ENCODE peak calls at places on chromosomes 4 and X, in four cellular contexts. One of them, this sample, is unnamed.

GRCh38 chr4:63729519-63729918 is 679.7 kb downstream of the TECRL start:
- DNase-seq in stomach: no peak
- DNase-seq in NB4: no peak
- DNase-seq in left ventricle myocardium inferior: no peak
- DNase-seq in this sample: no peak

GRCh38 chrX:153573999-153574398 is 24.9 kb downstream of the CCNQ start:
- DNase-seq in stomach: no peak
- DNase-seq in NB4: peak; percentile 50
- DNase-seq in left ventricle myocardium inferior: no peak
- DNase-seq in this sample: no peak

GRCh38 chrX:103941201-103941975 is 21.0 kb upstream of the TMSB15B start:
- DNase-seq in stomach: no peak
- DNase-seq in NB4: peak; percentile 19
- DNase-seq in left ventricle myocardium inferior: no peak
- DNase-seq in this sample: no peak

GRCh38 chrX:71111141-71111843 is at the start of gene IL2RG:
- DNase-seq in stomach: peak; percentile 46
- DNase-seq in NB4: peak; percentile 87
- DNase-seq in left ventricle myocardium inferior: no peak
- DNase-seq in this sample: no peak

GRCh38 chrX:103562801-103563200 is 22.5 kb upstream of the TCEAL4 start:
- DNase-seq in stomach: no peak
- DNase-seq in NB4: no peak
- DNase-seq in left ventricle myocardium inferior: no peak
- DNase-seq in this sample: no peak

GRCh38 chr4:36244257-36245084 is at the start of gene ARAP2:
- DNase-seq in stomach: peak; percentile 80
- DNase-seq in NB4: peak; percentile 78
- DNase-seq in left ventricle myocardium inferior: peak; percentile 33
- DNase-seq in this sample: peak; percentile 47

GRCh38 chrX:39133971-39134370 is 332.7 kb downstream of the MID1IP1 start:
- DNase-seq in stomach: peak; percentile 26
- DNase-seq in NB4: peak; percentile 15
- DNase-seq in left ventricle myocardium inferior: no peak
- DNase-seq in this sample: no peak

GRCh38 chrX:12441376-12442128 is 303.3 kb downstream of the FRMPD4 start:
- DNase-seq in stomach: no peak
- DNase-seq in NB4: no peak
- DNase-seq in left ventricle myocardium inferior: no peak
- DNase-seq in this sample: no peak

GRCh38 chr4:69490271-69490670 is 5.4 kb downstream of the UGT2B4 start:
- DNase-seq in stomach: no peak
- DNase-seq in NB4: no peak
- DNase-seq in left ventricle myocardium inferior: no peak
- DNase-seq in this sample: no peak

GRCh38 chrX:40537310-40537709 is 43.5 kb upstream of the ATP6AP2 start:
- DNase-seq in stomach: no peak
- DNase-seq in NB4: no peak
- DNase-seq in left ventricle myocardium inferior: no peak
- DNase-seq in this sample: no peak

GRCh38 chrX:143139681-143140080 is 114.0 kb downstream of the SPANXN4 start:
- DNase-seq in stomach: no peak
- DNase-seq in NB4: no peak
- DNase-seq in left ventricle myocardium inferior: no peak
- DNase-seq in this sample: no peak

GRCh38 chr4:1469043-1469442 is 62.8 kb upstream of the NKX1-1 start:
- DNase-seq in stomach: no peak
- DNase-seq in NB4: no peak
- DNase-seq in left ventricle myocardium inferior: no peak
- DNase-seq in this sample: peak; percentile 34

GRCh38 chrX:65866762-65867161 is 173.1 kb downstream of the VSIG4 start:
- DNase-seq in stomach: no peak
- DNase-seq in NB4: no peak
- DNase-seq in left ventricle myocardium inferior: no peak
- DNase-seq in this sample: no peak

GRCh38 chr4:136680271-136680670 is 852.0 kb downstream of the PCDH18 start:
- DNase-seq in stomach: no peak
- DNase-seq in NB4: no peak
- DNase-seq in left ventricle myocardium inferior: no peak
- DNase-seq in this sample: no peak

GRCh38 chr4:69075061-69075792 is 21.0 kb upstream of the UGT2B7 start:
- DNase-seq in stomach: no peak
- DNase-seq in NB4: no peak
- DNase-seq in left ventricle myocardium inferior: no peak
- DNase-seq in this sample: no peak

GRCh38 chr4:171612907-171613306 is 200.3 kb upstream of the GALNTL6 start:
- DNase-seq in stomach: no peak
- DNase-seq in NB4: no peak
- DNase-seq in left ventricle myocardium inferior: no peak
- DNase-seq in this sample: no peak

GRCh38 chr4:11765849-11766453 is 337.3 kb upstream of the HS3ST1 start:
- DNase-seq in stomach: no peak
- DNase-seq in NB4: peak; percentile 58
- DNase-seq in left ventricle myocardium inferior: no peak
- DNase-seq in this sample: no peak

GRCh38 chrX:49106930-49107329 is 16.6 kb downstream of the GPKOW start:
- DNase-seq in stomach: peak; percentile 29
- DNase-seq in NB4: peak; percentile 52
- DNase-seq in left ventricle myocardium inferior: peak; percentile 14
- DNase-seq in this sample: no peak

GRCh38 chr4:75820676-75821075 is 81.6 kb downstream of the PPEF2 start:
- DNase-seq in stomach: no peak
- DNase-seq in NB4: no peak
- DNase-seq in left ventricle myocardium inferior: no peak
- DNase-seq in this sample: no peak

GRCh38 chr4:56731857-56732256 is 50.8 kb upstream of the HOPX start:
- DNase-seq in stomach: no peak
- DNase-seq in NB4: peak; percentile 18
- DNase-seq in left ventricle myocardium inferior: peak; percentile 38
- DNase-seq in this sample: peak; percentile 34

GRCh38 chr4:81599646-81600231 is 128.0 kb upstream of the RASGEF1B start:
- DNase-seq in stomach: no peak
- DNase-seq in NB4: no peak
- DNase-seq in left ventricle myocardium inferior: no peak
- DNase-seq in this sample: no peak

GRCh38 chrX:18582910-18583493 is 88.9 kb downstream of the RS1 start:
- DNase-seq in stomach: no peak
- DNase-seq in NB4: no peak
- DNase-seq in left ventricle myocardium inferior: no peak
- DNase-seq in this sample: no peak

GRCh38 chr4:154822775-154823174 is 41.7 kb downstream of the RBM46 start:
- DNase-seq in stomach: no peak
- DNase-seq in NB4: no peak
- DNase-seq in left ventricle myocardium inferior: no peak
- DNase-seq in this sample: no peak

GRCh38 chrX:141638601-141639000 is 49.1 kb downstream of the SPANXA2 start:
- DNase-seq in stomach: no peak
- DNase-seq in NB4: no peak
- DNase-seq in left ventricle myocardium inferior: no peak
- DNase-seq in this sample: no peak
- H3K4me3 ChIP-seq in stomach: no peak overlapping the region
- H3K4me3 ChIP-seq in NB4: no peak overlapping the region
- H3K4me3 ChIP-seq in left ventricle myocardium inferior: no peak overlapping the region
- H3K4me3 ChIP-seq in this sample: no peak overlapping the region

DNA sequence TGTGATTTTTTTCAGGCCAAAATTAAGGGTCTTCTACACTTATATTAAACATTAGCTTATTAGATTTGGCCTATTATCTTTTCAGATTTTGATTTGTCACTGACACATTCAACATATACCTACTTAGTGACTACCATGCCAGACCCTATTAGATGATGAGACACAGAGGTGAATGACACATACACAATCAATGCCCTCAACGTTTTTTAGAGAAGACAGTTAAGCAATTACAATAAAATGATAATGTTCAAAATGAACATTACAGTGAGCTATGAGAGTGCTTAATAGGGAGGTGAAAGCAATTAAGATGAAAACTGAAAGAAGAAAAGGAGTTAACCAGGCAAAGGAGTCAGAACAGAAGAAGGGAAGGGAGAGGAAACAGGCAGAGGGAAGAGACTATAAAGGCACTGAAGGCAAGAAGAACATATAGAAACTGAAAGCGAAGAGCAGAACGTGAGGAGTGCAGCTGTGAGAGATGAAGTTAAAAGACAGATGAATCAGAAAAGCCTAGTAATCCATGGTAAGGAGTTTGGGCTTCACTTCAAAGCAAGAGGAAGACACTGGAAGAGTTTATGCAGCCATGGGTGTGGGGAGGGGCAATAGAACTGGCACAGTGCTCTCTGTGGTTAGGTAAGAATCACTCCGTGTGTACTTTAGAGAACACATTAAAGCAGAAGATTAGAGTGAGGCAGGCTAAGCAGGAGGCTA is 119.0 kb downstream of the REELD1 start:
- DNase-seq in stomach: no peak
- DNase-seq in NB4: peak; percentile 2
- DNase-seq in left ventricle myocardium inferior: no peak
- DNase-seq in this sample: no peak
- H3K4me3 ChIP-seq in stomach: no peak overlapping the region
- H3K4me3 ChIP-seq in NB4: no peak overlapping the region
- H3K4me3 ChIP-seq in left ventricle myocardium inferior: no peak overlapping the region
- H3K4me3 ChIP-seq in this sample: no peak overlapping the region

GRCh38 chrX:135984220-135984619 is 1.0 kb upstream of the SLC9A6 start:
- DNase-seq in stomach: no peak
- DNase-seq in NB4: no peak
- DNase-seq in left ventricle myocardium inferior: no peak
- DNase-seq in this sample: no peak
- H3K4me3 ChIP-seq in stomach: no peak overlapping the region
- H3K4me3 ChIP-seq in NB4: peak overlapping the region; percentile 76
- H3K4me3 ChIP-seq in left ventricle myocardium inferior: peak overlapping the region; percentile 82
- H3K4me3 ChIP-seq in this sample: no peak overlapping the region

GRCh38 chr4:188714488-188714887 is 575.2 kb downstream of the TRIML1 start:
- DNase-seq in stomach: no peak
- DNase-seq in NB4: no peak
- DNase-seq in left ventricle myocardium inferior: no peak
- DNase-seq in this sample: no peak

GRCh38 chr4:188719794-188720193 is 580.6 kb downstream of the TRIML1 start:
- DNase-seq in stomach: no peak
- DNase-seq in NB4: no peak
- DNase-seq in left ventricle myocardium inferior: no peak
- DNase-seq in this sample: no peak

DNA sequence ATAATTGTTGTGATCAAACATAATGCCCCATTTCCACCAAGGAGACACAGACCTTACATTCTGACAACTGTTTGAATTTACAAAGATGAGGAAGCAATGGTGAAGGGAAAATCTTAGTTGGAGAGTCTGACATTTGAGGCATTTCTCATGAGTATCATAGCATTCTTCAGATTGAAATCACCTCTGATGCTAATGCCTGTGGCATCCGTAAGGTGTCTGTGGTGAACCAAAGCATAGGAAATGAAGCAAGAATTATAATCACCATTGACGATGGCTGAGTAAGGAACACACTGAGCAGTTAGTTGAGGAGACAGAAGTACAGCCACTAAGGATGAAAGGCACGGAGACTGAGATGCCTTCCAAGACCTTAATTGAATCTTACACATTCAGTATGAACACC is 575.7 kb downstream of the TRIML1 start:
- DNase-seq in stomach: no peak
- DNase-seq in NB4: no peak
- DNase-seq in left ventricle myocardium inferior: no peak
- DNase-seq in this sample: no peak
- H3K4me3 ChIP-seq in stomach: no peak overlapping the region
- H3K4me3 ChIP-seq in NB4: no peak overlapping the region
- H3K4me3 ChIP-seq in left ventricle myocardium inferior: no peak overlapping the region
- H3K4me3 ChIP-seq in this sample: no peak overlapping the region

DNA sequence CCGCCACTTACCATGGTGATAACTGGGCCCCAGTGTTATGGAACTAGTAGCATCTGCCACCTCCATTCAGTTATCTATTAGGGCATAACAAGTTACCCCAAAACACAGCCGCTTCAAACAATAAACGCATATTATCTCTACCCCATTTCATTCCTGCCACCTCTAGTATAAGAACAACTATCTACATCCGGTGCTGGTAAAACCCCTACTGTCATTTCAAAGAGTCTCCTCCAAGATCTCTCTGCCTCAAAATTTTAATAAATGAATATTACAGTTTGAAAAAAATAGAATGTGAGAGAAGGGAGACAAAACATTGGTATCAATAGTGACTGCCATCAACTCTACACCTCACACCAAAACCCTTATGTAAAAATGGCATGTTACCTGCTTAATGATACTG is 35.5 kb upstream of the RBPJ start:
- DNase-seq in stomach: no peak
- DNase-seq in NB4: no peak
- DNase-seq in left ventricle myocardium inferior: no peak
- DNase-seq in this sample: no peak
- H3K4me3 ChIP-seq in stomach: no peak overlapping the region
- H3K4me3 ChIP-seq in NB4: no peak overlapping the region
- H3K4me3 ChIP-seq in left ventricle myocardium inferior: no peak overlapping the region
- H3K4me3 ChIP-seq in this sample: no peak overlapping the region

GRCh38 chrX:2689773-2690666 is 1.1 kb upstream of the CD99 start:
- DNase-seq in stomach: no peak
- DNase-seq in NB4: no peak
- DNase-seq in left ventricle myocardium inferior: no peak
- DNase-seq in this sample: no peak
- H3K4me3 ChIP-seq in stomach: peak overlapping the region; percentile 90
- H3K4me3 ChIP-seq in NB4: no peak overlapping the region
- H3K4me3 ChIP-seq in left ventricle myocardium inferior: peak overlapping the region; percentile 99
- H3K4me3 ChIP-seq in this sample: no peak overlapping the region

DNA sequence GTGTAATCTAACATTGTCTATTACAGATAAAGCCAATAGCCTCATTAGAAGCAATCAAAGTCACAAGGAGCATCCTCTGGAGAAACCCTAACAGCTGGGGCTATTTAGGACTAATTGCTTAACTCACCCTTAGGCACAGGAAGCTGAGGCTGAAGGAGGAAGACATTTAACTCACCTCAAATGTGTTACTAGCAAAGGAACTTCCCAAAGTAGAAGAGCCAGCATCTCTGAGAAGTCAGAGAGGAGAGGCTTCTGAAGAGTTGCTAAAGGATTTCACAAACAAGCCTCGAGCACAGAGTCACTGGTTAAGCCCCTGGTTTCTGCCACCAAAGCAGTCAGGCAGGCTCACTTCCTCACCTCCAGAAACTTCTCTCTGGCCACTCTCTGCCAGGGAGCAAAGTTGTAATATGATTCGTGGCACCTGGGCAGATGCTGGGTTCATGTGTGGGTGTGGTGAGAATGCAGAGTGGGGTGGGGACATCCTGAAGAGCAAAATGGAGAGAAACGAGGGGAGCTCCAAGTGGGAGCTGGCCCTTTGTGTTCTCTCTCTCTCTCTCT is 201.3 kb downstream of the HS6ST2 start:
- DNase-seq in stomach: no peak
- DNase-seq in NB4: no peak
- DNase-seq in left ventricle myocardium inferior: no peak
- DNase-seq in this sample: no peak
- H3K4me3 ChIP-seq in stomach: no peak overlapping the region
- H3K4me3 ChIP-seq in NB4: no peak overlapping the region
- H3K4me3 ChIP-seq in left ventricle myocardium inferior: no peak overlapping the region
- H3K4me3 ChIP-seq in this sample: no peak overlapping the region

This sample was measured in lower leg skin.